ENCODE peak calls at places on chromosomes 4 and X, in eight cellular contexts. Y is stomach, P is body of pancreas, A is adrenal gland, J is heart left ventricle, Z is GM12891, R is sigmoid colon, B is transverse colon. V is an unnamed sample.

GRCh38 chr4:105434940-105435339 is 38.9 kb downstream of the PPA2 start:
- DNase-seq in Y (no peak), P (no peak), A (no peak), J (no peak), Z (no peak), R (no peak), B (no peak), V (no peak)

GRCh38 chr4:155208258-155209054 is at the start of gene NPY2R:
- DNase-seq in Y (no peak), P (no peak), A (no peak), J (no peak), Z (no peak), R (peak; percentile 56), B (peak; percentile 7), V (no peak)

GRCh38 chr4:159227984-159228383 is 125.1 kb downstream of the RAPGEF2 start:
- DNase-seq in Y (peak; percentile 80), P (peak; percentile 78), A (peak; percentile 90), J (peak; percentile 83), Z (no peak), R (peak; percentile 81), B (peak; percentile 63), V (peak; percentile 9)

GRCh38 chr4:44256414-44256813 is 192.2 kb downstream of the KCTD8 start:
- DNase-seq in Y (no peak), P (no peak), A (no peak), J (no peak), Z (no peak), R (no peak), B (no peak), V (no peak)

GRCh38 chr4:2878346-2878745 is 34.7 kb downstream of the ADD1 start:
- DNase-seq in Y (no peak), P (no peak), A (no peak), J (no peak), Z (no peak), R (no peak), B (no peak), V (no peak)

GRCh38 chrX:139758809-139759208 is 50.8 kb upstream of the MCF2 start:
- DNase-seq in Y (no peak), P (peak; percentile 19), A (no peak), J (no peak), Z (no peak), R (no peak), B (no peak), V (no peak)

GRCh38 chr4:41119867-41120295 is 94.5 kb downstream of the APBB2 start:
- DNase-seq in Y (no peak), P (no peak), A (no peak), J (no peak), Z (no peak), R (no peak), B (no peak), V (no peak)

GRCh38 chr4:88908003-88908402 is 149.0 kb downstream of the FAM13A start:
- DNase-seq in Y (no peak), P (no peak), A (no peak), J (no peak), Z (no peak), R (no peak), B (no peak), V (no peak)

GRCh38 chrX:46770006-46770816 is 11.3 kb upstream of the SLC9A7 start:
- DNase-seq in Y (no peak), P (no peak), A (peak; percentile 32), J (no peak), Z (no peak), R (no peak), B (no peak), V (no peak)

GRCh38 chrX:40171513-40172168 is 73.9 kb upstream of the BCOR start:
- DNase-seq in Y (no peak), P (no peak), A (no peak), J (no peak), Z (no peak), R (peak; percentile 68), B (no peak), V (no peak)

DNA sequence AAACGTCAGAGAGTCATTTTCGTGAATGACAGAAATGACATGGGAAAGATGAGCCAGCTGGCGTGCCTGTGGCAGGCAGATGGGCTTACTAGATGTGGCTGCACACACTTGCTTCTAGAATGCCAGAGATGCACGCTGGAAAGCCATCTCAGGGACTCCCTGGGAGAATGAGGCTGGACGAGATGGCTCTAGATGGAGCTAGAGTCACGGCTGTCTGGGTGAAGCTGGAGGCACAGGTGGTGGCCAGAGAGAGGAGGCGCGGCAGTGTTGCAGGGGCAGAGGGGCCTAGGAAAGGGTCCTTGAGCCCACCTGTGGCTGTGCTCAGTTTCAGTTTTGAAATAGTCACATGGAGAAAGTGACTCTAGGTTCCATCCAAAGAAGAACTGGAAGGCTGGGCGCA is 26.0 kb downstream of the TKTL1 start:
- DNase-seq in Y (no peak), P (peak; percentile 22), A (no peak), J (no peak), Z (no peak), R (no peak), B (peak; percentile 18), V (no peak)
- TF ChIP-seq POLR2A in Y (no peak), P (no peak), A (no peak), J (no peak), Z (no peak), R (no peak), B (no peak), V (no peak)

GRCh38 chr4:153466637-153467153 is 535 bp downstream of the TMEM131L start:
- DNase-seq in Y (no peak), P (no peak), A (no peak), J (peak; percentile 30), Z (no peak), R (no peak), B (no peak), V (peak; percentile 16)
- TF ChIP-seq POLR2A in Y (no peak), P (no peak), A (no peak), J (no peak), Z (no peak), R (no peak), B (no peak), V (no peak)

GRCh38 chr4:1691737-1692373 is 7.7 kb upstream of the FAM53A start:
- DNase-seq in Y (no peak), P (no peak), A (no peak), J (no peak), Z (no peak), R (peak; percentile 37), B (no peak), V (no peak)
- TF ChIP-seq POLR2A in Y (no peak), P (no peak), A (no peak), J (no peak), Z (no peak), R (no peak), B (no peak), V (no peak)

GRCh38 chrX:283115-283845 is 2.1 kb downstream of the PLCXD1 start:
- DNase-seq in Y (peak; percentile 90), P (peak; percentile 89), A (peak; percentile 87), J (peak; percentile 90), Z (peak; percentile 89), R (peak; percentile 96), B (peak; percentile 92), V (peak; percentile 72)
- TF ChIP-seq POLR2A in Y (no peak), P (peak; percentile 6), A (no peak), J (no peak), Z (peak; percentile 47), R (no peak), B (no peak), V (peak; percentile 26)

DNA sequence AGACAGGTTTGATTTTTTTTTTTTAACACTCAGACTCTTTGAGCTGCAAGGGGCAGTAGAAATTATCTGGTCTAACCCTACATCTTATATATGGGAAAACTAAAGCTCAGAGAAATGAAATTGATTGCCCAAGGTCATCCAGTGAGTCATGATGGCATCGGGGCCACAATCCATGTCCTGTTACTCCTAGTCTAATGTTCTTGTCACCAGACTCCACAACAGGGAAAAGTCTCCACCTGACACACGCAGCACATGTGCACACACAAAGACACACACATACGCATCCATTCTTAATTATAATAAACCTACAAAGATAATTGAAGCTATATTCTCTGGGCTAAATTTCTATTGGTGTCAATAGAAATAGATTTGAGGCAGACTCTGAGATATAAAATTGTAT is 48.4 kb downstream of the GPC3 start:
- DNase-seq in Y (no peak), P (no peak), A (no peak), J (no peak), Z (no peak), R (no peak), B (no peak), V (no peak)
- TF ChIP-seq POLR2A in Y (no peak), P (no peak), A (no peak), J (no peak), Z (no peak), R (no peak), B (no peak), V (no peak)

GRCh38 chr4:140141196-140141845 is 12.7 kb downstream of the MAML3 start:
- DNase-seq in Y (peak; percentile 34), P (no peak), A (no peak), J (no peak), Z (no peak), R (no peak), B (no peak), V (no peak)
- TF ChIP-seq POLR2A in Y (no peak), P (no peak), A (no peak), J (no peak), Z (no peak), R (no peak), B (no peak), V (no peak)

GRCh38 chr4:185210102-185210981 is 944 bp downstream of the SNX25 start:
- DNase-seq in Y (peak; percentile 51), P (peak; percentile 58), A (peak; percentile 69), J (peak; percentile 57), Z (no peak), R (peak; percentile 81), B (peak; percentile 51), V (no peak)

GRCh38 chr4:185212566-185212965 is 3.2 kb downstream of the SNX25 start:
- DNase-seq in Y (no peak), P (no peak), A (no peak), J (no peak), Z (no peak), R (no peak), B (no peak), V (no peak)

GRCh38 chr4:185211641-185212040 is 2.2 kb downstream of the SNX25 start:
- DNase-seq in Y (no peak), P (no peak), A (no peak), J (no peak), Z (no peak), R (no peak), B (no peak), V (no peak)

GRCh38 chr4:185211035-185211434 is 1.6 kb downstream of the SNX25 start:
- DNase-seq in Y (no peak), P (no peak), A (no peak), J (no peak), Z (no peak), R (no peak), B (no peak), V (no peak)

DNA sequence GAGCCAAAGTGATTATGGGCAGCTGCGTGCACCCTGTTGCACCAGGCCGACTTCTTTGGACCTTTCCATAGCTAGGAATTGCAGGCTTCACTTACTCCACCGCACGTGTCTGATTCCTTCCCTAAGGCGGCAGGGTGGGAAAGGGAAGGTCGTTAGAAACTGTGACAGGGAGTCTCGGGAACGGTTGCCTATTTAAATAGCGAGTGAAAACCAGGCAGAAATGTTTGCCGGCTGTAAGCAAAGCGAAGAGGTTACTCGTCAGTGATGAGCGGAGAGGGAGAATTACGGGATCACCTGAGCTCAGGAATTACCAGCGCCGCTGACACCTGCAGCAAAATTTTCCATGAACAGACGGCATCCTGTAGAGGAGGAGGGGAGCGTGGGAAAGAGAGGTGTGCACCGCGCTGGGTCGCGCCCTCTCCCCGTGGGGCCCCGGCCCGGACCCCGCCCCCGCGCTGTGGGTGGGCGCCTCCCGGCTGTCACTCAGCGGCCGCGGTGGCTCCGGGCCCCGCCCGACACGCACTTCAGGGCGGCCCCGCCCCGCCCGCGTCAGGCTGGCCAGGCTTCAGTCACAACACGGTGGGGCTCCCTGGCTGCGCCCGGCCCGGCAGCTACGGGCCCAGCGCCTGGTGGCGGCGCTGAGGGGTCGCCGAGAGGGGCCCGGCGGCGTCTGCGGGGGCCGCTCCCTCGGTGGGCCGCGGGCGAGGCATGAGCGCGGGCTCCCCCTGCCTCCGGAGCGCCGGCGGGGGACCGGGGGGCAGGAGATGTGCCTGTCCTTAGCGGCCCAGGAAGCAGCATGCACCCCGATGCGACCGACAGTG is at the start of gene SNX25:
- DNase-seq in Y (peak; percentile 89), P (peak; percentile 93), A (peak; percentile 81), J (peak; percentile 90), Z (peak; percentile 73), R (peak; percentile 92), B (peak; percentile 90), V (peak; percentile 53)
- TF ChIP-seq POLR2A in Y (no peak), P (peak; percentile 75), A (peak; percentile 76), J (peak; percentile 76), Z (peak; percentile 28), R (no peak), B (peak; percentile 33), V (peak; percentile 77)